ENCODE peak calls at places on chromosome 7, in five cellular contexts. L is DND-41; B is OCI-LY7; S is psoas muscle; W is effector memory CD4-positive, alpha-beta T cell. U is an unnamed sample.

GRCh38 chr7:2779086-2779485 is 65.0 kb downstream of the GNA12 start:
- DNase-seq in L (no peak), W (no peak), S (no peak), B (no peak), U (no peak)

GRCh38 chr7:103106336-103107070 is 31.6 kb downstream of the ARMC10 start:
- DNase-seq in W (no peak), S (no peak), L (no peak), B (no peak), U (no peak)

GRCh38 chr7:22238354-22239311 is 118.3 kb downstream of the RAPGEF5 start:
- DNase-seq in S (no peak), L (no peak), B (no peak), W (no peak), U (no peak)

GRCh38 chr7:17690030-17690429 is 250.3 kb downstream of the SNX13 start:
- DNase-seq in W (no peak), S (no peak), B (no peak), L (no peak), U (no peak)

GRCh38 chr7:40780431-40780830 is 645.6 kb downstream of the SUGCT start:
- DNase-seq in B (no peak), W (no peak), S (no peak), L (no peak), U (no peak)

GRCh38 chr7:92723205-92723604 is 113.2 kb downstream of the CDK6 start:
- DNase-seq in L (no peak), S (no peak), W (no peak), B (no peak), U (no peak)

GRCh38 chr7:29563590-29564454 is at the start of gene PRR15:
- DNase-seq in S (peak; percentile 24), B (no peak), L (no peak), W (no peak), U (no peak)

GRCh38 chr7:102837802-102838201 is 75.0 kb upstream of the LRRC17 start:
- DNase-seq in S (no peak), W (no peak), L (no peak), B (no peak), U (no peak)

GRCh38 chr7:135286876-135287275 is 53.2 kb downstream of the STRA8 start:
- DNase-seq in W (no peak), L (no peak), S (no peak), B (no peak), U (no peak)

GRCh38 chr7:22325671-22326070 is 31.3 kb downstream of the RAPGEF5 start:
- DNase-seq in L (no peak), W (no peak), B (no peak), S (no peak), U (no peak)

GRCh38 chr7:13077466-13077865 is 390.0 kb downstream of the ARL4A start:
- DNase-seq in S (no peak), L (no peak), B (no peak), W (no peak), U (no peak)

GRCh38 chr7:7620224-7620623 is 20.3 kb upstream of the UMAD1 start:
- DNase-seq in B (no peak), W (no peak), S (no peak), L (no peak), U (no peak)

GRCh38 chr7:123208793-123209192 is 9.0 kb upstream of the SLC13A1 start:
- DNase-seq in L (no peak), B (peak; percentile 2), S (no peak), W (no peak), U (no peak)

GRCh38 chr7:1745018-1745532 is 75.0 kb downstream of the ELFN1 start:
- DNase-seq in L (no peak), S (no peak), B (no peak), W (no peak), U (no peak)

GRCh38 chr7:30226593-30227268 is 57.7 kb upstream of the ZNRF2 start:
- DNase-seq in L (no peak), S (no peak), B (no peak), W (no peak), U (no peak)

GRCh38 chr7:14123923-14124322 is 134.5 kb upstream of the ETV1 start:
- DNase-seq in W (no peak), S (no peak), L (no peak), B (no peak), U (no peak)

GRCh38 chr7:112484671-112485097 is 3.9 kb downstream of the LSMEM1 start:
- DNase-seq in B (no peak), S (no peak), L (no peak), W (no peak), U (no peak)

GRCh38 chr7:976901-977325 is 1.6 kb upstream of the COX19 start:
- DNase-seq in B (no peak), L (no peak), W (no peak), S (no peak), U (no peak)

GRCh38 chr7:44225566-44226395 is 25.0 kb downstream of the YKT6 start:
- DNase-seq in S (peak; percentile 40), L (no peak), B (no peak), W (no peak), U (no peak)

GRCh38 chr7:149126662-149127321 is 668 bp upstream of the ZNF425 start:
- DNase-seq in S (peak; percentile 65), L (peak; percentile 77), B (peak; percentile 69), W (peak; percentile 27), U (peak; percentile 33)

GRCh38 chr7:91266931-91267557 is 2.8 kb downstream of the FZD1 start:
- DNase-seq in S (no peak), L (no peak), W (no peak), B (no peak), U (no peak)

GRCh38 chr7:92595281-92595680 is 5.1 kb upstream of the FAM133B start:
- DNase-seq in S (no peak), B (no peak), W (no peak), L (no peak), U (no peak)

GRCh38 chr7:142130282-142130681 is 18.8 kb downstream of the MGAM2 start:
- DNase-seq in W (no peak), B (no peak), S (no peak), L (no peak), U (no peak)

DNA sequence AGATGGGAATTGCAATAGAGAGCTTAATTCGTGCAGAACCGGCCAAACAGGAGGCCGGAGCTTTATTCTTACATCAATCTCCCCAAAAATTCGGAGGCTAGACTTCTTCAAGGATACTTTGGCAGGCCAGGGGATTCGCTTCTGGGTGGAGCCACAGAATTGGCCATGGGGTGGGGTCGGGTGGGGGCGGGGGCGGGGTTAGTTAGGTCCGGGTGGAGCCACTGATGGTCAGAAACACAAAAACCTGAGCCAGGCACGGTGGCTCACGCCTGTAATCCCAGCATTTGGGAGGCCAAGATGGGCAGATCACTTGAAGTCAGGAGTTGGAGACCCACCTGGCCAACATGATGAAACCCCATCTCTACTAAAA is 87.5 kb downstream of the SEPTIN14 start:
- DNase-seq in W (no peak), S (no peak), B (no peak), L (no peak), U (no peak)
- H3K27ac ChIP-seq in W (no peak overlapping the region), S (no peak overlapping the region), B (no peak overlapping the region), L (no peak overlapping the region), U (no peak overlapping the region)

DNA sequence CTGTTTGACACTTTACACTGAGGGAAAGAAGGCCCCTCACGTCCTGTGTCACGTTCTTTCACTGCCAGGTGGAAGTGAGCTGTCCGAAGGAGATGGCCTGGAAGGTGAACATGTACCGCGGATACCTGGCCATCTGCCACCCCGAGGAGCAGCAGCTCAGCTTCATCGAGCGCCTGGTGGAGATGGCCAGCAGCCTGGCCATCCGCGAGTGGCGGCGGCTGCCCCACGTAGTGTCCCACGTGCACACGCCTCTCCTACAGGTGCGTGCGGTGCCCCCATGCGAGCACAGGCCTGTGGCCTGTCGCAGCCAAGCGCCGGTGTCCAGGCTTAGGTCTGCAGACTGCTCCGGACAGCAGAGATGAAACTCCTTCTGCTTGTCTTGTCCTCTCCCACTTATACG is 103.4 kb downstream of the TRRAP start:
- DNase-seq in W (no peak), S (no peak), B (no peak), L (no peak), U (no peak)
- H3K36me3 ChIP-seq in W (peaks cover 98% of the 10 kb centered on the region), S (peaks cover 100% of the 10 kb centered on the region), B (peaks cover 100% of the 10 kb centered on the region), L (peaks cover 100% of the 10 kb centered on the region), U (peaks cover 87% of the 10 kb centered on the region)

DNA sequence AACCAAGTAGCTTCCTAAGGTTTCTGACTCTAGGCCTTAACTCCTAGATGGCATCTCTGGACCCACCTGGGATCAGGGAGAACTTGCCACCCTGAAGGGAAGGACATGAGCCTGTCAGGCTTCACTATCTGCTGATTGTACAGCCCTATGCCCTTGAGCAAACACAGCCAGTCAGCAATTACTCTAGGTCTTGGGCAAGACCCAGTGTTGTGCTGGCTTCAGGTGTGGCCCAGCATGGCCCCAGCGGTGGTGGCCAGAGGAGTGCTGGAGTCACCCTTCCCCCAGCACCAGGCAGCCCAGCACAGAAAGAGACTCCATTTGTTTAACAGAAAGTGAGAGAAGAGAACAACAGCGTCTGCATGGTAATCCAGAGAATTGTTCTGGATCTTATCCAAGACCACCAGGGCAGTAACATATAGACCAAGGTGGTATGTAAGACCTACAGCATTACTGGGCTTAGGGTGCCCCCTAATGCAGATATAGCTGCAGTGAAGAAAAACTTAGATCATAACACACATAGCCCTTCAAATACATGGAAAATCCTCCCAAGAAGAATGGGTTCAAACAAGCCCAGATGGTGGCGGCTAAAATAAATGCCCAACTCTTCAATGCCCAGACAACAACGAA is 207.7 kb downstream of the MAGI2 start:
- DNase-seq in L (no peak), S (no peak), W (no peak), B (no peak), U (no peak)
- H3K27ac ChIP-seq in L (no peak overlapping the region), S (no peak overlapping the region), W (no peak overlapping the region), B (no peak overlapping the region), U (no peak overlapping the region)

GRCh38 chr7:151843181-151843580 is 33.7 kb downstream of the PRKAG2 start:
- DNase-seq in B (no peak), L (no peak), S (no peak), W (no peak), U (no peak)
- H3K36me3 ChIP-seq in B (no peaks in the 10 kb centered on the region), L (no peaks in the 10 kb centered on the region), S (no peaks in the 10 kb centered on the region), W (no peaks in the 10 kb centered on the region), U (no peaks in the 10 kb centered on the region)

GRCh38 chr7:36820527-36821170 is 96.4 kb upstream of the AOAH start:
- DNase-seq in L (no peak), S (no peak), W (no peak), B (no peak), U (no peak)
- H3K27ac ChIP-seq in L (no peak overlapping the region), S (no peak overlapping the region), W (no peak overlapping the region), B (no peak overlapping the region), U (no peak overlapping the region)

DNA sequence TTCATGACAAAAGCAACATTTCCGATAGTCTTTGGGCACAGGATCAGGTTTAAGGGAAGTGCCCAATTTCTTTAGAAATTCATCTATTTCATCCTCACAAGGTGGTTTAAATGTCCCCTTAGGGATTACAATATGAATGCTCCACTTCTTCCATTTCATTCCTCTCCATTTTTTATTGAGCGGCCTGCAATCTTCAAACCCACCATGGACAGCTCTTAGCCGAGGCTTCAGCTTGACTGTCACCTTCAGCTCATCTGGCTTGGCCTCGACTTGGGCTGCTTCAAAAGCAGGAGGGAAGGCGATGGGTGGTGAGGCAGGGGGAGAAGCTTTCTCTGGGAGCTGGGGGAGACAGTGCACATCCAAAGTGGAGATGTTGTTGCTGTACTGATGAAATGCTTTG is 123.2 kb downstream of the GALNT11 start:
- DNase-seq in B (no peak), S (no peak), L (no peak), W (no peak), U (no peak)
- H3K36me3 ChIP-seq in B (peaks cover 98% of the 10 kb centered on the region), S (peaks cover 100% of the 10 kb centered on the region), L (peaks cover 94% of the 10 kb centered on the region), W (peaks cover 48% of the 10 kb centered on the region), U (peaks cover 47% of the 10 kb centered on the region)

GRCh38 chr7:36273836-36274235 is 115.8 kb upstream of the ANLN start:
- DNase-seq in S (no peak), L (no peak), B (no peak), W (no peak), U (no peak)
- H3K27ac ChIP-seq in S (peak overlapping the region; percentile 67), L (no peak overlapping the region), B (no peak overlapping the region), W (no peak overlapping the region), U (no peak overlapping the region)

U was measured in CD8-positive, alpha-beta memory T cell.